ENCODE peak calls at places on chromosomes 12 and 14, in six cellular contexts. One of them, this sample, is unnamed.
A peak's percentile ranks its signal among the peaks of the same experiment; 100 is the strongest.

GRCh38 chr12:123335490-123335889 is 29.2 kb downstream of the SBNO1 start:
- DNase-seq in PC-3: no peak
- DNase-seq in sigmoid colon: no peak
- DNase-seq in hepatocyte: no peak
- DNase-seq in epithelial cell of proximal tubule: no peak
- DNase-seq in heart right ventricle: no peak
- DNase-seq in this sample: no peak

GRCh38 chr14:89388853-89389252 is 28.2 kb downstream of the FOXN3 start:
- DNase-seq in PC-3: peak; percentile 11
- DNase-seq in epithelial cell of proximal tubule: no peak
- DNase-seq in heart right ventricle: no peak
- DNase-seq in sigmoid colon: peak; percentile 58
- DNase-seq in hepatocyte: no peak
- DNase-seq in this sample: no peak

GRCh38 chr14:89618821-89619551 is 202.0 kb upstream of the FOXN3 start:
- DNase-seq in sigmoid colon: peak; percentile 76
- DNase-seq in heart right ventricle: peak; percentile 51
- DNase-seq in hepatocyte: peak; percentile 86
- DNase-seq in epithelial cell of proximal tubule: no peak
- DNase-seq in PC-3: peak; percentile 58
- DNase-seq in this sample: no peak

GRCh38 chr12:178715-179109 is 35.2 kb downstream of the SLC6A12 start:
- DNase-seq in hepatocyte: no peak
- DNase-seq in epithelial cell of proximal tubule: no peak
- DNase-seq in PC-3: no peak
- DNase-seq in sigmoid colon: no peak
- DNase-seq in heart right ventricle: no peak
- DNase-seq in this sample: no peak

GRCh38 chr12:102298022-102298421 is 100.4 kb upstream of the PMCH start:
- DNase-seq in sigmoid colon: no peak
- DNase-seq in hepatocyte: no peak
- DNase-seq in epithelial cell of proximal tubule: no peak
- DNase-seq in heart right ventricle: no peak
- DNase-seq in PC-3: no peak
- DNase-seq in this sample: no peak

GRCh38 chr12:6968426-6968825 is 2.0 kb downstream of the PHB2 start:
- DNase-seq in PC-3: no peak
- DNase-seq in heart right ventricle: no peak
- DNase-seq in sigmoid colon: no peak
- DNase-seq in epithelial cell of proximal tubule: no peak
- DNase-seq in hepatocyte: no peak
- DNase-seq in this sample: no peak

GRCh38 chr12:67917811-67918210 is 71.4 kb upstream of the IFNG-AS1 start:
- DNase-seq in heart right ventricle: no peak
- DNase-seq in hepatocyte: no peak
- DNase-seq in sigmoid colon: no peak
- DNase-seq in epithelial cell of proximal tubule: no peak
- DNase-seq in PC-3: no peak
- DNase-seq in this sample: no peak

GRCh38 chr14:94394594-94395305 is 6.3 kb upstream of the SERPINA1 start:
- DNase-seq in epithelial cell of proximal tubule: no peak
- DNase-seq in sigmoid colon: peak; percentile 74
- DNase-seq in heart right ventricle: peak; percentile 27
- DNase-seq in hepatocyte: peak; percentile 31
- DNase-seq in PC-3: no peak
- DNase-seq in this sample: no peak

GRCh38 chr12:43957732-43958131 is 121.9 kb downstream of the TMEM117 start:
- DNase-seq in epithelial cell of proximal tubule: no peak
- DNase-seq in sigmoid colon: no peak
- DNase-seq in PC-3: peak; percentile 79
- DNase-seq in hepatocyte: peak; percentile 49
- DNase-seq in heart right ventricle: peak; percentile 12
- DNase-seq in this sample: peak; percentile 19

GRCh38 chr12:53499261-53500118 is at the start of gene MAP3K12:
- DNase-seq in heart right ventricle: peak; percentile 69
- DNase-seq in hepatocyte: peak; percentile 76
- DNase-seq in epithelial cell of proximal tubule: no peak
- DNase-seq in PC-3: peak; percentile 42
- DNase-seq in sigmoid colon: peak; percentile 89
- DNase-seq in this sample: no peak

GRCh38 chr14:91383439-91383838 is 34.2 kb downstream of the CCDC88C start:
- DNase-seq in epithelial cell of proximal tubule: no peak
- DNase-seq in heart right ventricle: no peak
- DNase-seq in hepatocyte: no peak
- DNase-seq in PC-3: peak; percentile 82
- DNase-seq in sigmoid colon: no peak
- DNase-seq in this sample: no peak

GRCh38 chr12:27969011-27969900 is 3.3 kb downstream of the PTHLH start:
- DNase-seq in PC-3: peak; percentile 95
- DNase-seq in sigmoid colon: peak; percentile 65
- DNase-seq in epithelial cell of proximal tubule: no peak
- DNase-seq in heart right ventricle: peak; percentile 8
- DNase-seq in hepatocyte: peak; percentile 30
- DNase-seq in this sample: no peak

GRCh38 chr12:25382311-25383106 is 131.8 kb upstream of the KRAS start:
- DNase-seq in sigmoid colon: no peak
- DNase-seq in heart right ventricle: no peak
- DNase-seq in hepatocyte: no peak
- DNase-seq in PC-3: no peak
- DNase-seq in epithelial cell of proximal tubule: no peak
- DNase-seq in this sample: no peak

GRCh38 chr12:121989266-121989950 is 32.3 kb upstream of the BCL7A start:
- DNase-seq in heart right ventricle: no peak
- DNase-seq in epithelial cell of proximal tubule: no peak
- DNase-seq in hepatocyte: no peak
- DNase-seq in sigmoid colon: no peak
- DNase-seq in PC-3: no peak
- DNase-seq in this sample: no peak

GRCh38 chr14:21229821-21230220 is 39.4 kb downstream of the HNRNPC start:
- DNase-seq in heart right ventricle: no peak
- DNase-seq in sigmoid colon: no peak
- DNase-seq in epithelial cell of proximal tubule: no peak
- DNase-seq in PC-3: no peak
- DNase-seq in hepatocyte: no peak
- DNase-seq in this sample: no peak

GRCh38 chr12:116092162-116092561 is 185.3 kb downstream of the MED13L start:
- DNase-seq in hepatocyte: no peak
- DNase-seq in heart right ventricle: no peak
- DNase-seq in PC-3: no peak
- DNase-seq in sigmoid colon: no peak
- DNase-seq in epithelial cell of proximal tubule: no peak
- DNase-seq in this sample: no peak

GRCh38 chr12:26112703-26113147 is 12.1 kb downstream of the BHLHE41 start:
- DNase-seq in epithelial cell of proximal tubule: no peak
- DNase-seq in hepatocyte: peak; percentile 44
- DNase-seq in heart right ventricle: no peak
- DNase-seq in PC-3: peak; percentile 95
- DNase-seq in sigmoid colon: no peak
- DNase-seq in this sample: no peak

GRCh38 chr14:99422220-99423010 is 58.2 kb downstream of the SETD3 start:
- DNase-seq in epithelial cell of proximal tubule: no peak
- DNase-seq in heart right ventricle: no peak
- DNase-seq in hepatocyte: peak; percentile 24
- DNase-seq in PC-3: no peak
- DNase-seq in sigmoid colon: no peak
- DNase-seq in this sample: no peak

GRCh38 chr14:99664636-99665273 is 19.3 kb upstream of the CYP46A1 start:
- DNase-seq in sigmoid colon: no peak
- DNase-seq in epithelial cell of proximal tubule: no peak
- DNase-seq in hepatocyte: no peak
- DNase-seq in heart right ventricle: no peak
- DNase-seq in PC-3: no peak
- DNase-seq in this sample: no peak

GRCh38 chr12:111453071-111453989 is 47.6 kb downstream of the SH2B3 start:
- DNase-seq in hepatocyte: no peak
- DNase-seq in PC-3: no peak
- DNase-seq in sigmoid colon: peak; percentile 47
- DNase-seq in epithelial cell of proximal tubule: no peak
- DNase-seq in heart right ventricle: no peak
- DNase-seq in this sample: no peak

GRCh38 chr12:88865537-88865936 is 285.3 kb upstream of the KITLG start:
- DNase-seq in heart right ventricle: no peak
- DNase-seq in hepatocyte: no peak
- DNase-seq in sigmoid colon: no peak
- DNase-seq in epithelial cell of proximal tubule: no peak
- DNase-seq in PC-3: no peak
- DNase-seq in this sample: no peak

GRCh38 chr12:45089417-45089816 is 38.5 kb upstream of the DBX2 start:
- DNase-seq in sigmoid colon: no peak
- DNase-seq in hepatocyte: no peak
- DNase-seq in heart right ventricle: no peak
- DNase-seq in epithelial cell of proximal tubule: no peak
- DNase-seq in PC-3: no peak
- DNase-seq in this sample: no peak

GRCh38 chr12:57765003-57765697 is 1.7 kb downstream of the CYP27B1 start:
- DNase-seq in epithelial cell of proximal tubule: no peak
- DNase-seq in hepatocyte: peak; percentile 50
- DNase-seq in heart right ventricle: no peak
- DNase-seq in PC-3: peak; percentile 55
- DNase-seq in sigmoid colon: no peak
- DNase-seq in this sample: no peak

GRCh38 chr14:20667957-20668356 is 16.4 kb upstream of the RNASE4 start:
- DNase-seq in heart right ventricle: no peak
- DNase-seq in epithelial cell of proximal tubule: no peak
- DNase-seq in PC-3: no peak
- DNase-seq in sigmoid colon: no peak
- DNase-seq in hepatocyte: no peak
- DNase-seq in this sample: no peak

GRCh38 chr12:117421068-117421771 is 59.8 kb upstream of the NOS1 start:
- DNase-seq in PC-3: no peak
- DNase-seq in hepatocyte: no peak
- DNase-seq in epithelial cell of proximal tubule: no peak
- DNase-seq in heart right ventricle: no peak
- DNase-seq in sigmoid colon: no peak
- DNase-seq in this sample: no peak

GRCh38 chr14:91947196-91948184 is at the start of gene FBLN5:
- DNase-seq in PC-3: no peak
- DNase-seq in heart right ventricle: peak; percentile 51
- DNase-seq in epithelial cell of proximal tubule: no peak
- DNase-seq in sigmoid colon: peak; percentile 84
- DNase-seq in hepatocyte: peak; percentile 73
- DNase-seq in this sample: peak; percentile 58

GRCh38 chr12:10673660-10674384 is at the start of gene STYK1:
- DNase-seq in hepatocyte: peak; percentile 77
- DNase-seq in epithelial cell of proximal tubule: no peak
- DNase-seq in PC-3: peak; percentile 89
- DNase-seq in sigmoid colon: no peak
- DNase-seq in heart right ventricle: peak; percentile 12
- DNase-seq in this sample: no peak

GRCh38 chr12:51262758-51263177 is 7.4 kb downstream of the SMAGP start:
- DNase-seq in sigmoid colon: no peak
- DNase-seq in heart right ventricle: no peak
- DNase-seq in epithelial cell of proximal tubule: peak; percentile 50
- DNase-seq in PC-3: peak; percentile 56
- DNase-seq in hepatocyte: no peak
- DNase-seq in this sample: no peak

GRCh38 chr14:103524002-103524785 is 1.6 kb upstream of the CKB start:
- DNase-seq in hepatocyte: no peak
- DNase-seq in heart right ventricle: no peak
- DNase-seq in PC-3: no peak
- DNase-seq in epithelial cell of proximal tubule: no peak
- DNase-seq in sigmoid colon: no peak
- DNase-seq in this sample: no peak
- TF ChIP-seq CTCF in hepatocyte: peak; percentile 15
- TF ChIP-seq CTCF in heart right ventricle: no peak
- TF ChIP-seq CTCF in PC-3: peak; percentile 14
- TF ChIP-seq CTCF in epithelial cell of proximal tubule: no peak
- TF ChIP-seq CTCF in sigmoid colon: no peak
- TF ChIP-seq CTCF in this sample: no peak

DNA sequence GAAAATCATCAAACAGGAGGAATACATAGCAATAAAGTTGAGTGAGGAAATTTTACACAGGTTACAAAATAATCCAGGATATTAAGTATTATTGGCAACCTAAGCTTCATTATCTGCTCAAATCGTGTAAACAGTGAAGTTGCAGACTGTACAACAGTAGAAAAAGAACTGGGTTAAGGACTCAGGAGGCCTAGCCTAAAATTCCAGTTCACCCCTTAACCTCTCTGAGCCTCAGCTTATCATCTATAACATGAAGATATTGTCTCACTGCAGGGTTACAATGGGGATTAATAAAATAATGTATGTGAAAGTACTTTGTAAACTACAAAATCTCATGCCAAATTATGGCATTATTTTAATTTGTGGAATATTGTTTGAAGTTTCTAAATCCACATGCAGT is 26.0 kb downstream of the DDHD1 start:
- DNase-seq in epithelial cell of proximal tubule: no peak
- DNase-seq in heart right ventricle: no peak
- DNase-seq in PC-3: no peak
- DNase-seq in sigmoid colon: no peak
- DNase-seq in hepatocyte: no peak
- DNase-seq in this sample: no peak
- H3K4me3 ChIP-seq in epithelial cell of proximal tubule: no peak overlapping the region
- H3K4me3 ChIP-seq in heart right ventricle: peak overlapping the region; percentile 29
- H3K4me3 ChIP-seq in PC-3: no peak overlapping the region
- H3K4me3 ChIP-seq in sigmoid colon: peak overlapping the region; percentile 15
- H3K4me3 ChIP-seq in hepatocyte: no peak overlapping the region
- H3K4me3 ChIP-seq in this sample: no peak overlapping the region

DNA sequence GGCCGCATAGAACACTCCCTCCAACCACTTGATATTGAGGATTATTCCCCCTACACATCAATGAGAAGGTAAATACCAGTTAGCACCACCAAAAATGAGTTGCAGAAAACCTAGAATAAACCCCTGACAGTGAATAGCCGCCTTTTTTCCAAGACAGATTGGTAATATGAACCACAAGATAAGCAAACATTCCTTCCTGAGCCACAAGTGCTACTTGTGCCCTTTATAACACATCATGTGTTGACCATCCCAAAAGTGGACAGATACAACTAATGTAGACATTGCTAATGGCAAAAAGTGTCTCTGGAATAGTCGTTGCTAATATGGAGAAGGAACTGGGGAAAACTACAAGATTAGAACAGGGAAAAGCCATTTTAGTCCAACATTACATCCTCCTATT is 17.2 kb downstream of the NOXRED1 start:
- DNase-seq in heart right ventricle: no peak
- DNase-seq in hepatocyte: no peak
- DNase-seq in sigmoid colon: no peak
- DNase-seq in epithelial cell of proximal tubule: no peak
- DNase-seq in PC-3: peak; percentile 33
- DNase-seq in this sample: no peak
- TF ChIP-seq CTCF in heart right ventricle: no peak
- TF ChIP-seq CTCF in hepatocyte: no peak
- TF ChIP-seq CTCF in sigmoid colon: no peak
- TF ChIP-seq CTCF in epithelial cell of proximal tubule: no peak
- TF ChIP-seq CTCF in PC-3: no peak
- TF ChIP-seq CTCF in this sample: no peak

DNA sequence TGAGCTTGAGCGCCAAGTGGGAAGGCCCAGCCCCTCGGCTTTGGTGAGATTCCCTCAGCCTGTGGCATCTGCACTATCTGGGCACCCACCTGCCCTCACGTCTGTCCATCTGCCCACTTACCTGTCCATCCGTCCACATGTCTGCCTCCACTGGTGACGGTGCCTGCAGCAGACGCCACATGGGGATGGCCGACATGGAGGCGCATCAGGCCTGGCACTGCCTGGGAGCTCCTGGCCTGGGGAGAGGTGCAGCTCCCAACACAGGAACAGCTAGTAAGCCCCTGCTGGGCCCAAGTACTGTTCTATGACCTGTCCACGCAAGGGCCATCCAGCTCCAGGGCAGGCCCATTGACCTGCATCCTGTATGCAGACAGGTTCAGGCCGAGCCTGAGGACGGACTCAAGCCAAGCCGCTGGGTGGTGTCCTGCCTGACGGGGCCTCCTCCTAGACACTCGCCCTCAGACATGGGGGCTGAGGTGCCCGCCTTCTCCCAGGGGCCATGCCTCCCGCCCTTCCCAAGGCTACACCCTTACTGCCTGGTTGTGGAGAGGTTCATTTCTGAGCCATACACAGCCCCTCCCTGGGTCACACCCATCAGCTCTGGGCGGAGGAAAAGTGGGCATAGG is 192.1 kb upstream of the C14orf180 start:
- DNase-seq in epithelial cell of proximal tubule: no peak
- DNase-seq in hepatocyte: no peak
- DNase-seq in sigmoid colon: peak; percentile 54
- DNase-seq in heart right ventricle: no peak
- DNase-seq in PC-3: no peak
- DNase-seq in this sample: no peak
- H3K4me3 ChIP-seq in epithelial cell of proximal tubule: no peak overlapping the region
- H3K4me3 ChIP-seq in hepatocyte: no peak overlapping the region
- H3K4me3 ChIP-seq in sigmoid colon: no peak overlapping the region
- H3K4me3 ChIP-seq in heart right ventricle: no peak overlapping the region
- H3K4me3 ChIP-seq in PC-3: no peak overlapping the region
- H3K4me3 ChIP-seq in this sample: no peak overlapping the region

This sample was measured in AG04449.